ENCODE peak calls at places on chromosome 2, in ten cellular contexts. C is IMR-90, L is epithelial cell of esophagus, I is lower lobe of right lung, N is AG10803, Y is K562, Q is adrenal gland, A is breast epithelium, W is right lobe of liver, V is brain microvascular endothelial cell. G is an unnamed sample.
A peak's percentile ranks its signal among the peaks of the same experiment; 100 is the strongest.

GRCh38 chr2:36356199-36356989 is 816 bp downstream of the CRIM1 start:
- DNase-seq in C (peak; percentile 34), L (peak; percentile 64), I (peak; percentile 78), N (peak; percentile 42), Y (no peak), Q (peak; percentile 68), A (peak; percentile 57), W (peak; percentile 61), V (no peak), G (peak; percentile 70)

GRCh38 chr2:100518801-100519200 is 44.0 kb upstream of the PDCL3 start:
- DNase-seq in C (no peak), L (peak; percentile 6), I (no peak), N (no peak), Y (no peak), Q (no peak), A (no peak), W (no peak), V (no peak), G (no peak)

GRCh38 chr2:63862802-63863201 is 21.1 kb downstream of the UGP2 start:
- DNase-seq in C (peak; percentile 48), L (peak; percentile 86), I (no peak), N (no peak), Y (no peak), Q (no peak), A (no peak), W (no peak), V (no peak), G (no peak)

GRCh38 chr2:226799976-226800940 is 638 bp upstream of the IRS1 start:
- DNase-seq in C (peak; percentile 23), L (peak; percentile 33), I (peak; percentile 57), N (peak; percentile 14), Y (no peak), Q (peak; percentile 45), A (no peak), W (peak; percentile 57), V (no peak), G (peak; percentile 53)

GRCh38 chr2:8239402-8240127 is 442.3 kb upstream of the ID2 start:
- DNase-seq in C (peak; percentile 6), L (no peak), I (no peak), N (no peak), Y (no peak), Q (no peak), A (no peak), W (no peak), V (no peak), G (no peak)

GRCh38 chr2:19667085-19667484 is 234.7 kb downstream of the TTC32 start:
- DNase-seq in C (peak; percentile 59), L (peak; percentile 47), I (no peak), N (peak; percentile 54), Y (no peak), Q (no peak), A (no peak), W (no peak), V (peak; percentile 22), G (no peak)

GRCh38 chr2:52312488-52312887 is 1280.6 kb upstream of the NRXN1 start:
- DNase-seq in C (no peak), L (no peak), I (no peak), N (no peak), Y (no peak), Q (no peak), A (no peak), W (no peak), V (no peak), G (no peak)

GRCh38 chr2:234768608-234769196 is 183.1 kb upstream of the SH3BP4 start:
- DNase-seq in C (peak; percentile 29), L (no peak), I (no peak), N (peak; percentile 78), Y (no peak), Q (no peak), A (no peak), W (no peak), V (no peak), G (peak; percentile 24)

GRCh38 chr2:47307066-47307465 is 95.9 kb upstream of the MSH2 start:
- DNase-seq in C (peak; percentile 76), L (no peak), I (no peak), N (peak; percentile 69), Y (no peak), Q (no peak), A (no peak), W (no peak), V (no peak), G (no peak)

GRCh38 chr2:1081411-1082225 is 131.0 kb downstream of the SNTG2 start:
- DNase-seq in C (peak; percentile 28), L (no peak), I (no peak), N (peak; percentile 65), Y (no peak), Q (no peak), A (no peak), W (no peak), V (no peak), G (peak; percentile 30)

GRCh38 chr2:74260495-74260894 is 62.1 kb downstream of the MTHFD2 start:
- DNase-seq in C (no peak), L (no peak), I (no peak), N (no peak), Y (no peak), Q (no peak), A (no peak), W (no peak), V (no peak), G (no peak)

GRCh38 chr2:74262681-74263080 is 64.3 kb downstream of the MTHFD2 start:
- DNase-seq in C (no peak), L (no peak), I (no peak), N (no peak), Y (no peak), Q (no peak), A (no peak), W (no peak), V (no peak), G (no peak)

GRCh38 chr2:74259191-74259590 is 60.8 kb downstream of the MTHFD2 start:
- DNase-seq in C (no peak), L (no peak), I (no peak), N (no peak), Y (no peak), Q (no peak), A (no peak), W (no peak), V (no peak), G (no peak)

GRCh38 chr2:74264281-74264680 is 65.9 kb downstream of the MTHFD2 start:
- DNase-seq in C (no peak), L (no peak), I (no peak), N (no peak), Y (no peak), Q (peak; percentile 38), A (no peak), W (no peak), V (no peak), G (no peak)

DNA sequence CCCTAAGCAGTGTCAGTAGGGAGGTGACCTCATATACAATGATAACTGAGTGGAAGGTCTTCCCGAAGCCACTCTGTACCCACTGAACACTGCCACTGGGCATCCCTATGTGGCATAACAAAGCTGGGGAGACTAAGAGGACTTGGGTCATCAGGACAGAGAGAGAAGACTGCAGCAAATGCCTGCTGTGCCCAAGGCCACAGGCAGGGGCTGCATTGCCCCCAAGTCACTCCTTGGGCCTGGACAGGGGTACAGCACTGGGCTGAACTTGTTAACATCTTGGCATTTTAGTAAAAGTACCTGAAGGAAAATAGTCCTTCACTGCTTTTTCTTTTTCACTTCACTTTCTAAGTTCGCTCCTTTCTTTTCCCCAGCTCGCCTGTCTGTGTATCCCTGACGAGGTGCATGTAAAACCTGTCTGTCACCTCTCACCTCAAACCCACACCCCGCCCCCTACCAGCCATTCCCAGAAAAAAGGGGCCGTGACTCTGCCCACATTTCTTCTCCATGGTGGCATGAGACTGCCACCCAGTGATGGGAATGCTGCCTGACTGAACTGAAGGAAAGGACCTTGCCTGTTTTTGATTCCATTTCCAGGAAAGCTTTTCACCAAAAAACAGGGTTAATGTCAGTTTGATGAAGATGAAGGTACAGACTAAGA is 62.9 kb downstream of the MTHFD2 start:
- DNase-seq in C (no peak), L (peak; percentile 50), I (no peak), N (peak; percentile 26), Y (no peak), Q (no peak), A (no peak), W (no peak), V (no peak), G (peak; percentile 76)
- TF ChIP-seq CTCF in C (peak; percentile 68), L (peak; percentile 58), I (no peak), N (peak; percentile 57), Y (peak; percentile 30), Q (peak; percentile 34), A (peak; percentile 24), W (no peak), V (peak; percentile 61), G (peak; percentile 65)

GRCh38 chr2:218961229-218961628 is 1.8 kb downstream of the CDK5R2 start:
- DNase-seq in C (no peak), L (no peak), I (no peak), N (no peak), Y (no peak), Q (no peak), A (no peak), W (no peak), V (no peak), G (no peak)
- H3K4me3 ChIP-seq in C (no peak overlapping the region), L (no peak overlapping the region), I (no peak overlapping the region), N (no peak overlapping the region), Y (no peak overlapping the region), Q (no peak overlapping the region), A (no peak overlapping the region), W (no peak overlapping the region), V (no peak overlapping the region), G (no peak overlapping the region)

DNA sequence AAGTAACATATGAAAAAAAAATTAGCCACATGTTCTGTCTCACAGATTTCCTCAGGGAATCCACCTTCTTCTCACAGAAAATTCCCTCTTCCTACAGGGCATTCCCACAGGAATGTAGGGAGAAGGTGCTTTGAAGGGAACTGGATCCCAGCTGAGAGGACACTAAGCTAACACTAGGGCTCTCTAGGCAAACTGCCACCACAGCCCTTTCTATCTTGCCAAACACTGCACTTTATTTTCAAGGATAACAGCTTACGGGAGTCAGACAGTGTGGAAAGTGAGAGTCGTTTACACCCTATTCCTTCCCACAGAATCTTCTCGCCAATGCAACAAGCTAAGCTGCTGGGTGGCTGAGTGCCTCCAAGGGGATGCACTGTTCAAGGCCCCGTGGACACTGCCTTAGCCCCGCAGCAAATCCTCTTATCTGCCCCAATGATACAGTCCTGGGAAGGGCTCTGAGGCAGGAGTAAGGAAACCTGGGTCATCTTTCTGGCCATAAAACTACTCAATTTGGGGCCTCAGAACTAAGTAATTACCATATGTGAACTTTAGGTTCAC is 76.9 kb downstream of the CCDC93 start:
- DNase-seq in C (no peak), L (no peak), I (no peak), N (peak; percentile 21), Y (no peak), Q (peak; percentile 57), A (no peak), W (no peak), V (no peak), G (no peak)
- TF ChIP-seq CTCF in C (no peak), L (no peak), I (no peak), N (no peak), Y (no peak), Q (no peak), A (no peak), W (no peak), V (no peak), G (no peak)

DNA sequence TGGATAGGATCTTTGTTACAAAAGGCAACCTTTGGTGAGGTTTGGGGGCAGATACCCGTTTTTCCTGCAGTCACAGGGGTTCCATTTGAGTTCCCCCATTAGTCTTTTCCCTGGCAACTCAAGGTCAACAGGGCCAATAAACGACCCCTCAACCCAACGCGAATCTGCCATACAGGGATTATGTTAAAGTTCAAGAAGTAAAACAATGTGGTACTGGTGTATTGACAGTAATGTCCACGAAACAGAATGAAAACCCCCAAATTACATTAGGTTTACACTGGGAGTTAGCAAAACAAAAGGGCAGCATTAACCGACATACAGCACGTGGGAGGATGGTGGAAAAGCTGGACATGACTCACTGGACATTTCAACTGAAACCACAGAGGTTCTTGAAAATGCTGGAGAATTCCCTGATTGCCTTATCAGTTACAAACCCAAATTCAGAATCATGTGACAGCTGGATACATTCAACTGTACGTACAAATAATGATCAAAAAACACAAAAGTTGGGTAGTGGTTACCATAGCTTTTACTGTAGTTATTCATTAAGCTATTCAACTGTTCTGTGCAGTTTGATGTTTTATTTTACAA is 4.9 kb upstream of the IMP4 start:
- DNase-seq in C (peak; percentile 92), L (peak; percentile 32), I (no peak), N (peak; percentile 32), Y (peak; percentile 72), Q (no peak), A (no peak), W (no peak), V (peak; percentile 81), G (peak; percentile 61)
- H3K4me3 ChIP-seq in C (peak overlapping the region; percentile 52), L (no peak overlapping the region), I (no peak overlapping the region), N (no peak overlapping the region), Y (no peak overlapping the region), Q (no peak overlapping the region), A (no peak overlapping the region), W (no peak overlapping the region), V (peak overlapping the region; percentile 60), G (no peak overlapping the region)